ENCODE peak calls at places on chromosomes 4 and X, in nine cellular contexts. W is tibial nerve, Y is cardiac muscle cell, I is fibroblast of the aortic adventitia, T is psoas muscle, K is gastrocnemius medialis, L is lung, X is mesenchymal stem cell, U is astrocyte of the spinal cord. H is an unnamed sample.
A peak's percentile ranks its signal among the peaks of the same experiment; 100 is the strongest.

GRCh38 chrX:104918122-104918521 is 302.4 kb downstream of the TEX13A start:
- DNase-seq in Y (no peak), I (no peak), K (no peak), T (no peak), U (no peak), X (no peak), W (no peak), L (no peak), H (no peak)

GRCh38 chr4:90456891-90457290 is 329.7 kb downstream of the CCSER1 start:
- DNase-seq in Y (no peak), K (no peak), I (no peak), X (no peak), W (no peak), L (no peak), T (no peak), U (no peak), H (no peak)

GRCh38 chr4:16616981-16617380 is 281.5 kb downstream of the LDB2 start:
- DNase-seq in L (no peak), I (no peak), T (no peak), W (no peak), U (no peak), K (no peak), Y (no peak), X (peak; percentile 20), H (no peak)

GRCh38 chr4:57832083-57832482 is 721.9 kb upstream of the IGFBP7 start:
- DNase-seq in Y (no peak), T (no peak), I (no peak), W (no peak), K (no peak), L (no peak), X (no peak), U (no peak), H (no peak)

GRCh38 chr4:186844059-186844681 is 120.5 kb upstream of the FAT1 start:
- DNase-seq in L (no peak), K (peak; percentile 16), T (peak; percentile 49), U (peak; percentile 74), X (peak; percentile 82), I (peak; percentile 65), Y (peak; percentile 68), W (no peak), H (no peak)

GRCh38 chr4:122666527-122667245 is 45.8 kb upstream of the IL21 start:
- DNase-seq in U (peak; percentile 95), Y (peak; percentile 89), T (no peak), I (peak; percentile 96), W (no peak), L (no peak), K (no peak), X (peak; percentile 91), H (no peak)

GRCh38 chrX:110462957-110463356 is 104.3 kb downstream of the RTL9 start:
- DNase-seq in U (no peak), T (no peak), W (no peak), Y (no peak), K (no peak), X (no peak), I (peak; percentile 9), L (no peak), H (no peak)

GRCh38 chr4:157291071-157291470 is 70.5 kb downstream of the GRIA2 start:
- DNase-seq in X (no peak), L (no peak), I (no peak), U (no peak), K (no peak), Y (peak; percentile 2), T (no peak), W (no peak), H (no peak)

GRCh38 chr4:94870151-94870550 is 112.4 kb downstream of the BMPR1B start:
- DNase-seq in X (no peak), K (no peak), W (no peak), I (peak; percentile 80), Y (no peak), U (no peak), T (no peak), L (no peak), H (no peak)

DNA sequence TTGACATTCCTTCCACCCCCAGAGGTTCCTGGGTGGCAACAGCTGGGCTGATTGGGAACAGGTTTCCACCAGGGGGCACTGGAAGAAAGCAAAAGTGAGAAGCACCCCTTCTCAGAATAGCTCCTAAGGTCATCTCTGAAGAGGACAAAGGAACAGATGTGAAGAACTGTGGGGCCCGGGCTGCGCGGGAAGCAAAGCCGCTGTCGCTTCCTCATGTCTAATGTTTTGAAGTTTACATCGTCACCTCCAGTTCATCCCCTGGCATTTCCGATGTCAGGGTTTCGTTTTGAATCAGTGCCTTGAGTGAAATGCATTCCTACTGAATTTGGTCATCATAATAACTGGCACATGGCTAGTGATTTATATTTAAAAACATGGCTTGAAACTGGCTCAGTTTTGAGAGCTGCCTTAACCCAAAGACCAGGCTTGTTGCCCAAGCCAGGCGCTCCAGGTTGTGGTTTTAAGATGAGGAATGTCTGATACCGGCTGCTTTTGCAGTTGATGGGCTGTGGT is 6.1 kb downstream of the TXK start:
- DNase-seq in T (peak; percentile 55), K (peak; percentile 17), U (peak; percentile 98), L (peak; percentile 45), I (peak; percentile 97), X (peak; percentile 86), W (no peak), Y (peak; percentile 94), H (peak; percentile 31)
- H3K4me3 ChIP-seq in T (peak overlapping the region; percentile 40), K (no peak overlapping the region), U (no peak overlapping the region), L (no peak overlapping the region), I (peak overlapping the region; percentile 15), X (no peak overlapping the region), W (peak overlapping the region; percentile 2), Y (no peak overlapping the region), H (no peak overlapping the region)

DNA sequence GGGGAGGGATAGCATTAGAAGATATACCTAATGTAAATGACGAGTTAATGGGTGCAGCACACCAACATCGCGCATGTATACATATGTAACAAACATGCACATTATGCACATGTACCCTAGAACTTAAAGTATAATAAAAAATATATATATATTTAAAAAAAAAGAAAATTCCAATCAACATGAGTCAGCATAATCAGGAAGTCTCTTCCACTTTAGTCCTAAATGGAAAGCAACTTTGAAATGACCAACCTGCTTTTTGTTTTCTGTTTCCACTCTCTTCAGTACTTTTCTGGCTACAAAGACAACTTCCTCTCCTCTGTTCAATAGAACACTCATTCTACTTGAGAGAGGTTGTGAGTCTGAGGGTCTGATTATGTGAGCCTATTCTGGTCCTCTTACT is 13.5 kb upstream of the MAGEA8 start:
- DNase-seq in Y (no peak), K (no peak), T (no peak), U (no peak), W (no peak), I (no peak), X (no peak), L (no peak), H (no peak)
- H3K4me3 ChIP-seq in Y (no peak overlapping the region), K (no peak overlapping the region), T (no peak overlapping the region), U (no peak overlapping the region), W (no peak overlapping the region), I (no peak overlapping the region), X (no peak overlapping the region), L (no peak overlapping the region), H (no peak overlapping the region)

GRCh38 chrX:55713635-55714034 is 3.9 kb upstream of the RRAGB start:
- DNase-seq in Y (no peak), L (no peak), U (no peak), W (no peak), K (no peak), I (no peak), T (no peak), X (no peak), H (no peak)

GRCh38 chrX:55715847-55716246 is 1.7 kb upstream of the RRAGB start:
- DNase-seq in W (no peak), U (no peak), K (no peak), T (no peak), X (no peak), L (no peak), Y (no peak), I (no peak), H (no peak)

GRCh38 chrX:55717521-55718497 is at the start of gene RRAGB:
- DNase-seq in L (peak; percentile 93), X (peak; percentile 95), U (peak; percentile 95), T (peak; percentile 96), I (peak; percentile 93), Y (peak; percentile 95), W (peak; percentile 90), K (peak; percentile 96), H (peak; percentile 98)

GRCh38 chrX:55714111-55714510 is 3.4 kb upstream of the RRAGB start:
- DNase-seq in W (no peak), Y (no peak), T (no peak), K (no peak), U (no peak), L (no peak), X (no peak), I (no peak), H (no peak)

GRCh38 chrX:55716937-55717336 is 612 bp upstream of the RRAGB start:
- DNase-seq in L (no peak), U (no peak), X (no peak), I (no peak), W (no peak), T (no peak), K (no peak), Y (no peak), H (no peak)
- H3K4me3 ChIP-seq in L (no peak overlapping the region), U (peak overlapping the region; percentile 78), X (no peak overlapping the region), I (peak overlapping the region; percentile 1), W (peak overlapping the region; percentile 60), T (peak overlapping the region; percentile 76), K (peak overlapping the region; percentile 66), Y (peak overlapping the region; percentile 52), H (no peak overlapping the region)

DNA sequence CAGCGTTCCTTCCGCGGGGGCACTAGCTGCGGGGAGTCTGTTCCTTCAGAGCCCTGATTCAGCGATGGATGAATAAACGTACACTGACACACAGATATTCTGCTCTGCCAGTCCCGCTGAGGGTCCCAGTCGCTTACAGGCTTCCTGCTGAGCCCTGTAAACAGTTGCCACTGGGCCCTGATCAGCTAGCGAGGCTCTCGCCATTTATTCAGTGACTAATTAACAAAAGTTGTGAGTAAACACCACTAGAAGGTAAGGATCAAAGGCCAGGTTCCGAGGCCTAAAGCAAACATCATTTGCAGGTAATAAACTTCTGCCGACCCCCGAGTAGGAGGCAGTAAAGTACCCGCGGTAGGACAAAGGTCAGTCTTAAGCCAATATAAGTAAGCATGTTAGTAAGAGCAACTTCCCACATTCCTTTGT is 442.6 kb upstream of the GALNT7 start:
- DNase-seq in I (no peak), W (no peak), T (no peak), K (no peak), X (no peak), Y (no peak), U (no peak), L (no peak), H (no peak)
- H3K4me3 ChIP-seq in I (no peak overlapping the region), W (no peak overlapping the region), T (no peak overlapping the region), K (no peak overlapping the region), X (no peak overlapping the region), Y (no peak overlapping the region), U (no peak overlapping the region), L (no peak overlapping the region), H (no peak overlapping the region)

GRCh38 chr4:185358514-185359433 is 37.0 kb downstream of the LRP2BP start:
- DNase-seq in Y (no peak), L (no peak), X (peak; percentile 30), K (no peak), I (peak; percentile 69), T (no peak), W (no peak), U (peak; percentile 87), H (no peak)
- H3K4me3 ChIP-seq in Y (no peak overlapping the region), L (no peak overlapping the region), X (no peak overlapping the region), K (no peak overlapping the region), I (no peak overlapping the region), T (no peak overlapping the region), W (no peak overlapping the region), U (no peak overlapping the region), H (no peak overlapping the region)

GRCh38 chr4:123856689-123857545 is 460.3 kb downstream of the SPRY1 start:
- DNase-seq in U (peak; percentile 51), L (no peak), Y (peak; percentile 79), W (no peak), X (peak; percentile 73), T (peak; percentile 57), I (peak; percentile 61), K (peak; percentile 31), H (no peak)
- H3K4me3 ChIP-seq in U (no peak overlapping the region), L (no peak overlapping the region), Y (no peak overlapping the region), W (peak overlapping the region; percentile 23), X (no peak overlapping the region), T (peak overlapping the region; percentile 47), I (no peak overlapping the region), K (peak overlapping the region; percentile 42), H (no peak overlapping the region)